ENCODE peak calls at places on chromosomes 7 and 10, in nine cellular contexts. One of them, this sample, is unnamed.

GRCh38 chr7:7177044-7177517 is 5.3 kb upstream of the C1GALT1 start:
- DNase-seq in stimulated activated CD8-positive, alpha-beta memory T cell treated with anti-CD3 and anti-CD28 coated beads, Interleukin-4, amount 100 ng/mL, for 24 hours: no peak
- DNase-seq in GM12864: no peak
- DNase-seq in natural killer cell: no peak
- DNase-seq in sciatic nerve: no peak
- DNase-seq in occipital lobe: no peak
- DNase-seq in astrocyte: peak
- DNase-seq in ELR: peak
- DNase-seq in lower lobe of right lung: no peak
- DNase-seq in this sample: no peak

GRCh38 chr10:8183241-8183704 is 128.8 kb downstream of the GATA3 start:
- DNase-seq in ELR: peak
- DNase-seq in natural killer cell: no peak
- DNase-seq in lower lobe of right lung: no peak
- DNase-seq in stimulated activated CD8-positive, alpha-beta memory T cell treated with anti-CD3 and anti-CD28 coated beads, Interleukin-4, amount 100 ng/mL, for 24 hours: no peak
- DNase-seq in occipital lobe: no peak
- DNase-seq in astrocyte: peak
- DNase-seq in sciatic nerve: no peak
- DNase-seq in GM12864: no peak
- DNase-seq in this sample: no peak

GRCh38 chr7:130895006-130895750 is 161.2 kb upstream of the KLF14 start:
- DNase-seq in natural killer cell: no peak
- DNase-seq in GM12864: no peak
- DNase-seq in astrocyte: no peak
- DNase-seq in stimulated activated CD8-positive, alpha-beta memory T cell treated with anti-CD3 and anti-CD28 coated beads, Interleukin-4, amount 100 ng/mL, for 24 hours: no peak
- DNase-seq in occipital lobe: no peak
- DNase-seq in lower lobe of right lung: no peak
- DNase-seq in ELR: peak
- DNase-seq in sciatic nerve: no peak
- DNase-seq in this sample: no peak

GRCh38 chr7:114026486-114027089 is 107.8 kb upstream of the PPP1R3A start:
- DNase-seq in ELR: peak
- DNase-seq in natural killer cell: no peak
- DNase-seq in sciatic nerve: no peak
- DNase-seq in lower lobe of right lung: no peak
- DNase-seq in stimulated activated CD8-positive, alpha-beta memory T cell treated with anti-CD3 and anti-CD28 coated beads, Interleukin-4, amount 100 ng/mL, for 24 hours: no peak
- DNase-seq in astrocyte: peak
- DNase-seq in GM12864: peak
- DNase-seq in occipital lobe: no peak
- DNase-seq in this sample: peak

GRCh38 chr10:43078986-43079273 is 2.1 kb downstream of the RET start:
- DNase-seq in stimulated activated CD8-positive, alpha-beta memory T cell treated with anti-CD3 and anti-CD28 coated beads, Interleukin-4, amount 100 ng/mL, for 24 hours: no peak
- DNase-seq in GM12864: no peak
- DNase-seq in occipital lobe: no peak
- DNase-seq in sciatic nerve: no peak
- DNase-seq in natural killer cell: no peak
- DNase-seq in lower lobe of right lung: no peak
- DNase-seq in astrocyte: no peak
- DNase-seq in ELR: peak
- DNase-seq in this sample: peak

GRCh38 chr10:6382081-6382480 is 179.3 kb downstream of the PFKFB3 start:
- DNase-seq in sciatic nerve: no peak
- DNase-seq in natural killer cell: no peak
- DNase-seq in occipital lobe: no peak
- DNase-seq in astrocyte: peak
- DNase-seq in ELR: no peak
- DNase-seq in stimulated activated CD8-positive, alpha-beta memory T cell treated with anti-CD3 and anti-CD28 coated beads, Interleukin-4, amount 100 ng/mL, for 24 hours: no peak
- DNase-seq in lower lobe of right lung: no peak
- DNase-seq in GM12864: peak
- DNase-seq in this sample: no peak

GRCh38 chr7:155351120-155351870 is 53.6 kb downstream of the INSIG1 start:
- DNase-seq in ELR: no peak
- DNase-seq in occipital lobe: no peak
- DNase-seq in sciatic nerve: peak
- DNase-seq in GM12864: no peak
- DNase-seq in lower lobe of right lung: peak
- DNase-seq in natural killer cell: no peak
- DNase-seq in stimulated activated CD8-positive, alpha-beta memory T cell treated with anti-CD3 and anti-CD28 coated beads, Interleukin-4, amount 100 ng/mL, for 24 hours: no peak
- DNase-seq in astrocyte: no peak
- DNase-seq in this sample: no peak

GRCh38 chr7:88169717-88170320 is 50.0 kb downstream of the SRI start:
- DNase-seq in lower lobe of right lung: no peak
- DNase-seq in ELR: peak
- DNase-seq in astrocyte: peak
- DNase-seq in occipital lobe: no peak
- DNase-seq in sciatic nerve: no peak
- DNase-seq in GM12864: no peak
- DNase-seq in natural killer cell: no peak
- DNase-seq in stimulated activated CD8-positive, alpha-beta memory T cell treated with anti-CD3 and anti-CD28 coated beads, Interleukin-4, amount 100 ng/mL, for 24 hours: no peak
- DNase-seq in this sample: no peak

GRCh38 chr10:7444576-7445226 is 33.9 kb upstream of the SFMBT2 start:
- DNase-seq in occipital lobe: peak
- DNase-seq in sciatic nerve: no peak
- DNase-seq in lower lobe of right lung: no peak
- DNase-seq in stimulated activated CD8-positive, alpha-beta memory T cell treated with anti-CD3 and anti-CD28 coated beads, Interleukin-4, amount 100 ng/mL, for 24 hours: no peak
- DNase-seq in GM12864: no peak
- DNase-seq in natural killer cell: no peak
- DNase-seq in astrocyte: no peak
- DNase-seq in ELR: no peak
- DNase-seq in this sample: no peak

GRCh38 chr10:86868353-86868752 is 89.1 kb downstream of the MMRN2 start:
- DNase-seq in GM12864: no peak
- DNase-seq in ELR: no peak
- DNase-seq in astrocyte: peak
- DNase-seq in stimulated activated CD8-positive, alpha-beta memory T cell treated with anti-CD3 and anti-CD28 coated beads, Interleukin-4, amount 100 ng/mL, for 24 hours: no peak
- DNase-seq in lower lobe of right lung: no peak
- DNase-seq in natural killer cell: no peak
- DNase-seq in occipital lobe: no peak
- DNase-seq in sciatic nerve: no peak
- DNase-seq in this sample: peak

GRCh38 chr10:102802920-102803534 is 34.2 kb downstream of the CYP17A1 start:
- DNase-seq in astrocyte: peak
- DNase-seq in sciatic nerve: no peak
- DNase-seq in stimulated activated CD8-positive, alpha-beta memory T cell treated with anti-CD3 and anti-CD28 coated beads, Interleukin-4, amount 100 ng/mL, for 24 hours: no peak
- DNase-seq in ELR: peak
- DNase-seq in occipital lobe: no peak
- DNase-seq in natural killer cell: no peak
- DNase-seq in GM12864: no peak
- DNase-seq in lower lobe of right lung: no peak
- DNase-seq in this sample: peak

GRCh38 chr10:16049050-16049449 is 188.7 kb upstream of the MINDY3 start:
- DNase-seq in occipital lobe: no peak
- DNase-seq in ELR: peak
- DNase-seq in lower lobe of right lung: no peak
- DNase-seq in stimulated activated CD8-positive, alpha-beta memory T cell treated with anti-CD3 and anti-CD28 coated beads, Interleukin-4, amount 100 ng/mL, for 24 hours: no peak
- DNase-seq in GM12864: no peak
- DNase-seq in natural killer cell: no peak
- DNase-seq in sciatic nerve: no peak
- DNase-seq in astrocyte: no peak
- DNase-seq in this sample: no peak

GRCh38 chr7:122919643-122920181 is 33.5 kb upstream of the CADPS2 start:
- DNase-seq in occipital lobe: no peak
- DNase-seq in stimulated activated CD8-positive, alpha-beta memory T cell treated with anti-CD3 and anti-CD28 coated beads, Interleukin-4, amount 100 ng/mL, for 24 hours: no peak
- DNase-seq in ELR: no peak
- DNase-seq in lower lobe of right lung: no peak
- DNase-seq in GM12864: no peak
- DNase-seq in astrocyte: no peak
- DNase-seq in sciatic nerve: no peak
- DNase-seq in natural killer cell: no peak
- DNase-seq in this sample: no peak

GRCh38 chr7:55018361-55019328 is at the start of gene EGFR:
- DNase-seq in GM12864: no peak
- DNase-seq in lower lobe of right lung: peak
- DNase-seq in stimulated activated CD8-positive, alpha-beta memory T cell treated with anti-CD3 and anti-CD28 coated beads, Interleukin-4, amount 100 ng/mL, for 24 hours: no peak
- DNase-seq in ELR: peak
- DNase-seq in sciatic nerve: peak
- DNase-seq in astrocyte: peak
- DNase-seq in natural killer cell: no peak
- DNase-seq in occipital lobe: peak
- DNase-seq in this sample: peak

GRCh38 chr7:38883706-38884105 is 25.3 kb downstream of the VPS41 start:
- DNase-seq in sciatic nerve: no peak
- DNase-seq in stimulated activated CD8-positive, alpha-beta memory T cell treated with anti-CD3 and anti-CD28 coated beads, Interleukin-4, amount 100 ng/mL, for 24 hours: no peak
- DNase-seq in astrocyte: no peak
- DNase-seq in occipital lobe: no peak
- DNase-seq in lower lobe of right lung: no peak
- DNase-seq in GM12864: no peak
- DNase-seq in natural killer cell: no peak
- DNase-seq in ELR: no peak
- DNase-seq in this sample: no peak

GRCh38 chr7:102914585-102914984 is 1.8 kb downstream of the LRRC17 start:
- DNase-seq in natural killer cell: no peak
- DNase-seq in sciatic nerve: no peak
- DNase-seq in ELR: no peak
- DNase-seq in astrocyte: peak
- DNase-seq in occipital lobe: no peak
- DNase-seq in GM12864: no peak
- DNase-seq in lower lobe of right lung: no peak
- DNase-seq in stimulated activated CD8-positive, alpha-beta memory T cell treated with anti-CD3 and anti-CD28 coated beads, Interleukin-4, amount 100 ng/mL, for 24 hours: no peak
- DNase-seq in this sample: peak

GRCh38 chr10:26242752-26243151 is 26.2 kb downstream of the GAD2 start:
- DNase-seq in ELR: no peak
- DNase-seq in natural killer cell: no peak
- DNase-seq in astrocyte: no peak
- DNase-seq in sciatic nerve: no peak
- DNase-seq in stimulated activated CD8-positive, alpha-beta memory T cell treated with anti-CD3 and anti-CD28 coated beads, Interleukin-4, amount 100 ng/mL, for 24 hours: no peak
- DNase-seq in occipital lobe: no peak
- DNase-seq in lower lobe of right lung: no peak
- DNase-seq in GM12864: no peak
- DNase-seq in this sample: no peak

GRCh38 chr10:107971973-107972372 is 807.5 kb upstream of the SORCS1 start:
- DNase-seq in stimulated activated CD8-positive, alpha-beta memory T cell treated with anti-CD3 and anti-CD28 coated beads, Interleukin-4, amount 100 ng/mL, for 24 hours: no peak
- DNase-seq in occipital lobe: no peak
- DNase-seq in lower lobe of right lung: no peak
- DNase-seq in natural killer cell: no peak
- DNase-seq in ELR: peak
- DNase-seq in astrocyte: peak
- DNase-seq in sciatic nerve: no peak
- DNase-seq in GM12864: no peak
- DNase-seq in this sample: no peak

GRCh38 chr7:96118449-96119001 is 203.4 kb downstream of the SLC25A13 start:
- DNase-seq in ELR: no peak
- DNase-seq in natural killer cell: no peak
- DNase-seq in lower lobe of right lung: no peak
- DNase-seq in astrocyte: peak
- DNase-seq in GM12864: no peak
- DNase-seq in sciatic nerve: no peak
- DNase-seq in stimulated activated CD8-positive, alpha-beta memory T cell treated with anti-CD3 and anti-CD28 coated beads, Interleukin-4, amount 100 ng/mL, for 24 hours: no peak
- DNase-seq in occipital lobe: no peak
- DNase-seq in this sample: peak

GRCh38 chr7:21617916-21618390 is 75.1 kb downstream of the DNAH11 start:
- DNase-seq in lower lobe of right lung: peak
- DNase-seq in occipital lobe: no peak
- DNase-seq in sciatic nerve: no peak
- DNase-seq in ELR: peak
- DNase-seq in GM12864: no peak
- DNase-seq in stimulated activated CD8-positive, alpha-beta memory T cell treated with anti-CD3 and anti-CD28 coated beads, Interleukin-4, amount 100 ng/mL, for 24 hours: no peak
- DNase-seq in astrocyte: peak
- DNase-seq in natural killer cell: no peak
- DNase-seq in this sample: no peak

This sample was measured in iPS-NIHi11.